ENCODE peak calls at places on chromosome 1, in five cellular contexts. F is CD8-positive, alpha-beta T cell; I is stomach; R is naive thymus-derived CD4-positive, alpha-beta T cell; X is lower lobe of right lung. D is an unnamed sample.
A peak's percentile ranks its signal among the peaks of the same experiment; 100 is the strongest.

GRCh38 chr1:210231846-210232523 is 611 bp upstream of the SERTAD4 start:
- DNase-seq in F (no peak), I (no peak), R (no peak), X (no peak), D (peak; percentile 48)

GRCh38 chr1:64516301-64516700 is 46.4 kb downstream of the CACHD1 start:
- DNase-seq in F (no peak), I (no peak), R (no peak), X (no peak), D (no peak)

GRCh38 chr1:81869286-81869685 is 68.6 kb downstream of the ADGRL2 start:
- DNase-seq in F (no peak), I (no peak), R (no peak), X (no peak), D (no peak)

GRCh38 chr1:202049129-202049528 is 38.7 kb downstream of the ELF3 start:
- DNase-seq in F (no peak), I (peak; percentile 83), R (no peak), X (peak; percentile 79), D (no peak)

GRCh38 chr1:231059566-231060193 is 19.6 kb upstream of the FAM89A start:
- DNase-seq in F (no peak), I (no peak), R (no peak), X (no peak), D (peak; percentile 45)

GRCh38 chr1:224697888-224698450 is 81.9 kb downstream of the CNIH3 start:
- DNase-seq in F (no peak), I (no peak), R (no peak), X (no peak), D (no peak)

GRCh38 chr1:212566522-212567479 is 41.8 kb upstream of the ATF3 start:
- DNase-seq in F (peak; percentile 49), I (peak; percentile 34), R (peak; percentile 23), X (no peak), D (peak; percentile 56)

GRCh38 chr1:161725888-161726630 is 4.7 kb downstream of the FCRLB start:
- DNase-seq in F (peak; percentile 35), I (peak; percentile 48), R (peak; percentile 48), X (peak; percentile 74), D (peak; percentile 55)

GRCh38 chr1:71987210-71987609 is 295.1 kb downstream of the NEGR1 start:
- DNase-seq in F (no peak), I (no peak), R (no peak), X (no peak), D (no peak)

GRCh38 chr1:6911229-6911941 is 126.1 kb downstream of the CAMTA1 start:
- DNase-seq in F (no peak), I (no peak), R (no peak), X (no peak), D (no peak)

GRCh38 chr1:18927654-18928272 is 25.4 kb upstream of the ALDH4A1 start:
- DNase-seq in F (peak; percentile 41), I (no peak), R (peak; percentile 63), X (no peak), D (no peak)

GRCh38 chr1:1291611-1292441 is 11.6 kb downstream of the SCNN1D start:
- DNase-seq in F (peak; percentile 72), I (peak; percentile 88), R (peak; percentile 58), X (peak; percentile 78), D (peak; percentile 51)

GRCh38 chr1:226217273-226217672 is 6.2 kb upstream of the MIXL1 start:
- DNase-seq in F (no peak), I (no peak), R (no peak), X (no peak), D (peak; percentile 19)

GRCh38 chr1:108704501-108704900 is 8.2 kb upstream of the FNDC7 start:
- DNase-seq in F (no peak), I (no peak), R (no peak), X (no peak), D (peak; percentile 54)

GRCh38 chr1:111977378-111977777 is 12.1 kb downstream of the KCND3 start:
- DNase-seq in F (no peak), I (no peak), R (no peak), X (no peak), D (no peak)

GRCh38 chr1:24427469-24427862 is 11.9 kb downstream of the NIPAL3 start:
- DNase-seq in F (no peak), I (no peak), R (no peak), X (no peak), D (no peak)

GRCh38 chr1:91793189-91793588 is 92.8 kb downstream of the TGFBR3 start:
- DNase-seq in F (no peak), I (no peak), R (no peak), X (no peak), D (no peak)

GRCh38 chr1:163035791-163036249 is 33.3 kb upstream of the RGS4 start:
- DNase-seq in F (no peak), I (no peak), R (no peak), X (no peak), D (peak; percentile 83)

GRCh38 chr1:39410915-39411436 is 80.5 kb upstream of the BMP8A start:
- DNase-seq in F (peak; percentile 65), I (peak; percentile 81), R (peak; percentile 71), X (peak; percentile 86), D (peak; percentile 73)

GRCh38 chr1:39411526-39411925 is 79.9 kb upstream of the BMP8A start:
- DNase-seq in F (no peak), I (no peak), R (no peak), X (no peak), D (no peak)

GRCh38 chr1:39412892-39413291 is 78.5 kb upstream of the BMP8A start:
- DNase-seq in F (no peak), I (no peak), R (no peak), X (no peak), D (no peak)

GRCh38 chr1:39413902-39414528 is 77.4 kb upstream of the BMP8A start:
- DNase-seq in F (no peak), I (no peak), R (no peak), X (no peak), D (no peak)

GRCh38 chr1:39412079-39412478 is 79.4 kb upstream of the BMP8A start:
- DNase-seq in F (no peak), I (no peak), R (no peak), X (no peak), D (no peak)
- H3K4me3 ChIP-seq in F (no peak overlapping the region), I (no peak overlapping the region), R (no peak overlapping the region), X (peak overlapping the region; percentile 80), D (no peak overlapping the region)

GRCh38 chr1:203765029-203765837 is at the start of gene LAX1:
- DNase-seq in F (peak; percentile 73), I (peak; percentile 43), R (peak; percentile 81), X (no peak), D (no peak)

GRCh38 chr1:203764105-203765028 is 616 bp upstream of the LAX1 start:
- DNase-seq in F (no peak), I (no peak), R (no peak), X (no peak), D (no peak)

GRCh38 chr1:203769505-203770343 is 4.7 kb downstream of the LAX1 start:
- DNase-seq in F (no peak), I (peak; percentile 74), R (no peak), X (peak; percentile 80), D (no peak)

GRCh38 chr1:203771901-203772301 is 6.9 kb downstream of the LAX1 start:
- DNase-seq in F (no peak), I (no peak), R (no peak), X (no peak), D (no peak)

DNA sequence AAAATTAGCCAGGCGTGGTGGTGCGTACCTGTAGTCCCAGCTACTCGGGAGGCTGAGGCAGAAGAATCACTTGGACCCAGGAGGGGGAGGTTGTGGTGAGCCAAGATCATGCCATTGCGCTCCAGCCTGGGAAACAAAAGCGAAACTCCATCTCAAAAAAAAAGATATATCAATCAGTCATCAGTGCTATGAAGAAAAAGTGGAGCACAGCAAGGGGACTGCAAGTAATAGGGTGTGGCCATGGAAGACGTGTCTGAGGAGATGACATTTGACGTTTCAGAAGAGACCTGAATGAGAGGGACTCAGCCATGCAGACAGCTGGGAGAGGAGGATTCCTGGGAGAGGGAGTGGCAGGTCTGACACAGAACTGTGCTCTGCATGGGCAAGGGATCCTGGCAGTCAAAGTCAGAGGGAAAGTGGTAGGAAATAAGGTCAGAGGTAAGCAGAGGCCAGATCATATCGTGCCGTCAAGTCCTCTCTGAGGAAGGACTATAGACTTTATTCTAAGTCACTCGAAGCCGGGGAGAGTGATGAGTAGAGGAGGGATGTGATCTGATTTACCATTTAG is 3.3 kb downstream of the LAX1 start:
- DNase-seq in F (no peak), I (no peak), R (no peak), X (no peak), D (no peak)
- H3K27ac ChIP-seq in F (no peak overlapping the region), I (no peak overlapping the region), R (peak overlapping the region; percentile 56), X (no peak overlapping the region), D (no peak overlapping the region)

DNA sequence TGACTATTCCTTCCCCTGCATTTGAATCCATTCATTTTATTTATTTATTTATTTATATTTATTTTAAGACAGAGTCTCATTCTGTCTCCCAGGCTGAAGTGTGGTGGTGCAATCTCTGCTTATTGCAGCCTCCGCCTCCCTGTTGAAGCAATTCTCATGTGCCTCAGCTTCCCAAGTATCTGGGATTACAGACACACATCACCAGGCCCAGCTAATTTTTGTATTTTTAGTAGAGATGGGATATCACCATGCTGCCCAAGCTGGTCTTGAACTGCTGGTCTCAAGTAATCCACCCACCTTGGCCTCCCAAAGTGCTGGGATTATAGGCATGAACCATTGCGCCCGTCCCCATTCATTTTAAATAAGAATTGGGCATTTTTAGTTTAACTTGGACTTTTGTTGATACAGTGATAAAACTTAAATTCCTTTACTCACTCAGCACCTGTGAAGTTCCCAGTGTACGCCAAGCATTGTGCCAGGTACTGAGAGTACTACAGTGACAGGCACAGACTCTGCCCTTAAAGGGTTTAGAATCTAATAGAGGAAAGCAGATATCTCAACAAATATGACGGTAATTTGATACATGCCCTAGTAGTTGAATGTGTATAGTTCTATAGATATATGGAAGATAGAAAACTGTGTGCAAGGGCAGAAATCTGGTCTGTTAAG is 90.5 kb downstream of the PTPRC start:
- DNase-seq in F (no peak), I (no peak), R (no peak), X (no peak), D (no peak)
- H3K27me3 ChIP-seq in F (no peaks in the 10 kb centered on the region), I (no peaks in the 10 kb centered on the region), R (no peaks in the 10 kb centered on the region), X (no peaks in the 10 kb centered on the region), D (peaks cover 3% of the 10 kb centered on the region)

GRCh38 chr1:242524571-242525359 is at the start of gene PLD5:
- DNase-seq in F (no peak), I (no peak), R (no peak), X (no peak), D (no peak)

GRCh38 chr1:242523968-242524570 is 428 bp downstream of the PLD5 start:
- DNase-seq in F (no peak), I (no peak), R (no peak), X (peak; percentile 44), D (peak; percentile 24)

GRCh38 chr1:242523282-242523967 is 1.1 kb downstream of the PLD5 start:
- DNase-seq in F (no peak), I (no peak), R (no peak), X (no peak), D (no peak)

GRCh38 chr1:242525360-242525722 is 844 bp upstream of the PLD5 start:
- DNase-seq in F (no peak), I (no peak), R (no peak), X (no peak), D (no peak)

DNA sequence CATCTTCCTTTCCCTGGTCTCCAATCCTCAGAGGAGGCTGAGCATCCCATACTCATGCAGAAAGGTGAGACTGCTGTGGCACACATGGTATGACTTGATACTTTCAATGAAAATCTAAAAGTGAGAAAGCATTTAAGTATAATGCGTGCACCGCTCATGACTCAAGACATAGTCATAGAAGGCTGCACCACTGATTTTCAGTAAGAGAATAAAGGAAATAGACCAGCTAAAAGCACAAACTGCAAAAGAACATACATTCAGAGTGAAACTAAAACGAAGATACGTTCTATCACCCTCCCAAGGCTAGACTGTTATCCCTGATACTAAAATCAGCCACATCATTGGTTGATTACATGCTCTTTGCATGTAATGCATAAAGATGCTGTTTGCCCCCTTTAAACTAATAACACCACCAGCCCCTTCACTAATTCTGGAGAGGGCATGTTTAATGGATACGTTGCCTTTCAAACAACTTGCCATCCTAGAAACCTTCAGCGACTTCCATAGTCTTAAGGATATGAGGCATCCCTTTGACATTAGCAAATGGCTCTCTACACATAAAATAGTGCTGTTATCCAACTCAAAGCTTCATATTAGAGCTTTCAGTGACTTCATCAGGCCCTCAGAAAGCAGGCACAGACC is 2.1 kb downstream of the PLD5 start:
- DNase-seq in F (no peak), I (no peak), R (no peak), X (no peak), D (no peak)
- H3K4me3 ChIP-seq in F (no peak overlapping the region), I (no peak overlapping the region), R (no peak overlapping the region), X (no peak overlapping the region), D (no peak overlapping the region)